ENCODE peak calls at places on chromosome 18, in six cellular contexts. One of them, this sample, is unnamed.

GRCh38 chr18:48168861-48169260 is 238.4 kb upstream of the SMAD2 start:
- DNase-seq in fibroblast of lung: no peak
- DNase-seq in activated CD4-positive, alpha-beta T cell treated with anti-CD3 and anti-CD28 coated beads, Interleukin-2, amount 50 U/mL, for 1 hour: no peak
- DNase-seq in GM10248: no peak
- DNase-seq in Right ventricle myocardium inferior: no peak
- DNase-seq in stimulated activated CD8-positive, alpha-beta memory T cell treated with anti-CD3 and anti-CD28 coated beads, Interleukin-7, amount 100 ng/mL, for 1 hour: no peak
- DNase-seq in this sample: peak

GRCh38 chr18:12883003-12883683 is 894 bp downstream of the PTPN2 start:
- DNase-seq in GM10248: peak
- DNase-seq in Right ventricle myocardium inferior: no peak
- DNase-seq in fibroblast of lung: no peak
- DNase-seq in activated CD4-positive, alpha-beta T cell treated with anti-CD3 and anti-CD28 coated beads, Interleukin-2, amount 50 U/mL, for 1 hour: peak
- DNase-seq in stimulated activated CD8-positive, alpha-beta memory T cell treated with anti-CD3 and anti-CD28 coated beads, Interleukin-7, amount 100 ng/mL, for 1 hour: no peak
- DNase-seq in this sample: no peak

GRCh38 chr18:23263551-23264235 is 128.4 kb downstream of the CABLES1 start:
- DNase-seq in fibroblast of lung: no peak
- DNase-seq in activated CD4-positive, alpha-beta T cell treated with anti-CD3 and anti-CD28 coated beads, Interleukin-2, amount 50 U/mL, for 1 hour: no peak
- DNase-seq in Right ventricle myocardium inferior: no peak
- DNase-seq in stimulated activated CD8-positive, alpha-beta memory T cell treated with anti-CD3 and anti-CD28 coated beads, Interleukin-7, amount 100 ng/mL, for 1 hour: no peak
- DNase-seq in GM10248: no peak
- DNase-seq in this sample: no peak

GRCh38 chr18:61854578-61854977 is 38.2 kb downstream of the RNF152 start:
- DNase-seq in Right ventricle myocardium inferior: no peak
- DNase-seq in stimulated activated CD8-positive, alpha-beta memory T cell treated with anti-CD3 and anti-CD28 coated beads, Interleukin-7, amount 100 ng/mL, for 1 hour: no peak
- DNase-seq in GM10248: no peak
- DNase-seq in activated CD4-positive, alpha-beta T cell treated with anti-CD3 and anti-CD28 coated beads, Interleukin-2, amount 50 U/mL, for 1 hour: no peak
- DNase-seq in fibroblast of lung: peak
- DNase-seq in this sample: no peak

GRCh38 chr18:32372381-32373061 is 98.2 kb downstream of the GAREM1 start:
- DNase-seq in fibroblast of lung: peak
- DNase-seq in activated CD4-positive, alpha-beta T cell treated with anti-CD3 and anti-CD28 coated beads, Interleukin-2, amount 50 U/mL, for 1 hour: no peak
- DNase-seq in stimulated activated CD8-positive, alpha-beta memory T cell treated with anti-CD3 and anti-CD28 coated beads, Interleukin-7, amount 100 ng/mL, for 1 hour: no peak
- DNase-seq in GM10248: no peak
- DNase-seq in Right ventricle myocardium inferior: no peak
- DNase-seq in this sample: no peak

GRCh38 chr18:63293930-63294329 is 25.6 kb downstream of the BCL2 start:
- DNase-seq in Right ventricle myocardium inferior: no peak
- DNase-seq in activated CD4-positive, alpha-beta T cell treated with anti-CD3 and anti-CD28 coated beads, Interleukin-2, amount 50 U/mL, for 1 hour: no peak
- DNase-seq in fibroblast of lung: no peak
- DNase-seq in stimulated activated CD8-positive, alpha-beta memory T cell treated with anti-CD3 and anti-CD28 coated beads, Interleukin-7, amount 100 ng/mL, for 1 hour: no peak
- DNase-seq in GM10248: no peak
- DNase-seq in this sample: no peak

GRCh38 chr18:7577706-7578105 is 10.6 kb downstream of the PTPRM start:
- DNase-seq in Right ventricle myocardium inferior: no peak
- DNase-seq in fibroblast of lung: peak
- DNase-seq in GM10248: no peak
- DNase-seq in activated CD4-positive, alpha-beta T cell treated with anti-CD3 and anti-CD28 coated beads, Interleukin-2, amount 50 U/mL, for 1 hour: no peak
- DNase-seq in stimulated activated CD8-positive, alpha-beta memory T cell treated with anti-CD3 and anti-CD28 coated beads, Interleukin-7, amount 100 ng/mL, for 1 hour: no peak
- DNase-seq in this sample: no peak

GRCh38 chr18:63447066-63447465 is 24.8 kb upstream of the VPS4B start:
- DNase-seq in activated CD4-positive, alpha-beta T cell treated with anti-CD3 and anti-CD28 coated beads, Interleukin-2, amount 50 U/mL, for 1 hour: no peak
- DNase-seq in GM10248: no peak
- DNase-seq in stimulated activated CD8-positive, alpha-beta memory T cell treated with anti-CD3 and anti-CD28 coated beads, Interleukin-7, amount 100 ng/mL, for 1 hour: no peak
- DNase-seq in fibroblast of lung: no peak
- DNase-seq in Right ventricle myocardium inferior: no peak
- DNase-seq in this sample: no peak

GRCh38 chr18:12033643-12034025 is 52.3 kb downstream of the IMPA2 start:
- DNase-seq in activated CD4-positive, alpha-beta T cell treated with anti-CD3 and anti-CD28 coated beads, Interleukin-2, amount 50 U/mL, for 1 hour: no peak
- DNase-seq in stimulated activated CD8-positive, alpha-beta memory T cell treated with anti-CD3 and anti-CD28 coated beads, Interleukin-7, amount 100 ng/mL, for 1 hour: no peak
- DNase-seq in Right ventricle myocardium inferior: no peak
- DNase-seq in fibroblast of lung: no peak
- DNase-seq in GM10248: no peak
- DNase-seq in this sample: no peak

GRCh38 chr18:79934311-79935097 is 16.9 kb downstream of the SLC66A2 start:
- DNase-seq in stimulated activated CD8-positive, alpha-beta memory T cell treated with anti-CD3 and anti-CD28 coated beads, Interleukin-7, amount 100 ng/mL, for 1 hour: no peak
- DNase-seq in activated CD4-positive, alpha-beta T cell treated with anti-CD3 and anti-CD28 coated beads, Interleukin-2, amount 50 U/mL, for 1 hour: no peak
- DNase-seq in GM10248: no peak
- DNase-seq in fibroblast of lung: no peak
- DNase-seq in Right ventricle myocardium inferior: no peak
- DNase-seq in this sample: peak

GRCh38 chr18:73639788-73640187 is 507.8 kb downstream of the FBXO15 start:
- DNase-seq in stimulated activated CD8-positive, alpha-beta memory T cell treated with anti-CD3 and anti-CD28 coated beads, Interleukin-7, amount 100 ng/mL, for 1 hour: no peak
- DNase-seq in Right ventricle myocardium inferior: no peak
- DNase-seq in fibroblast of lung: no peak
- DNase-seq in GM10248: no peak
- DNase-seq in activated CD4-positive, alpha-beta T cell treated with anti-CD3 and anti-CD28 coated beads, Interleukin-2, amount 50 U/mL, for 1 hour: no peak
- DNase-seq in this sample: no peak

GRCh38 chr18:58942486-58942885 is 77.8 kb downstream of the ZNF532 start:
- DNase-seq in Right ventricle myocardium inferior: no peak
- DNase-seq in GM10248: no peak
- DNase-seq in activated CD4-positive, alpha-beta T cell treated with anti-CD3 and anti-CD28 coated beads, Interleukin-2, amount 50 U/mL, for 1 hour: no peak
- DNase-seq in fibroblast of lung: no peak
- DNase-seq in stimulated activated CD8-positive, alpha-beta memory T cell treated with anti-CD3 and anti-CD28 coated beads, Interleukin-7, amount 100 ng/mL, for 1 hour: no peak
- DNase-seq in this sample: no peak

GRCh38 chr18:59877366-59877765 is 22.4 kb upstream of the PMAIP1 start:
- DNase-seq in activated CD4-positive, alpha-beta T cell treated with anti-CD3 and anti-CD28 coated beads, Interleukin-2, amount 50 U/mL, for 1 hour: no peak
- DNase-seq in fibroblast of lung: no peak
- DNase-seq in Right ventricle myocardium inferior: no peak
- DNase-seq in stimulated activated CD8-positive, alpha-beta memory T cell treated with anti-CD3 and anti-CD28 coated beads, Interleukin-7, amount 100 ng/mL, for 1 hour: no peak
- DNase-seq in GM10248: no peak
- DNase-seq in this sample: no peak

GRCh38 chr18:11767935-11768334 is 78.9 kb downstream of the GNAL start:
- DNase-seq in activated CD4-positive, alpha-beta T cell treated with anti-CD3 and anti-CD28 coated beads, Interleukin-2, amount 50 U/mL, for 1 hour: no peak
- DNase-seq in fibroblast of lung: peak
- DNase-seq in GM10248: no peak
- DNase-seq in Right ventricle myocardium inferior: no peak
- DNase-seq in stimulated activated CD8-positive, alpha-beta memory T cell treated with anti-CD3 and anti-CD28 coated beads, Interleukin-7, amount 100 ng/mL, for 1 hour: no peak
- DNase-seq in this sample: no peak

GRCh38 chr18:62596145-62597005 is 73.5 kb downstream of the ZCCHC2 start:
- DNase-seq in fibroblast of lung: no peak
- DNase-seq in activated CD4-positive, alpha-beta T cell treated with anti-CD3 and anti-CD28 coated beads, Interleukin-2, amount 50 U/mL, for 1 hour: no peak
- DNase-seq in stimulated activated CD8-positive, alpha-beta memory T cell treated with anti-CD3 and anti-CD28 coated beads, Interleukin-7, amount 100 ng/mL, for 1 hour: no peak
- DNase-seq in Right ventricle myocardium inferior: no peak
- DNase-seq in GM10248: no peak
- DNase-seq in this sample: no peak

GRCh38 chr18:56173542-56174220 is 464.7 kb downstream of the TXNL1 start:
- DNase-seq in activated CD4-positive, alpha-beta T cell treated with anti-CD3 and anti-CD28 coated beads, Interleukin-2, amount 50 U/mL, for 1 hour: no peak
- DNase-seq in GM10248: no peak
- DNase-seq in fibroblast of lung: no peak
- DNase-seq in Right ventricle myocardium inferior: no peak
- DNase-seq in stimulated activated CD8-positive, alpha-beta memory T cell treated with anti-CD3 and anti-CD28 coated beads, Interleukin-7, amount 100 ng/mL, for 1 hour: no peak
- DNase-seq in this sample: no peak

This sample was measured in mesenteric fat pad.